ENCODE peak calls at places on chromosomes 5 and 9, in eight cellular contexts. One of them, this sample, is unnamed.

GRCh38 chr9:27771803-27772545 is 198.7 kb upstream of the C9orf72 start:
- DNase-seq in A673: peak
- DNase-seq in IMR-90: no peak
- DNase-seq in fibroblast of mammary gland: no peak
- DNase-seq in cardiac muscle cell: peak
- DNase-seq in AG04450: no peak
- DNase-seq in endothelial cell of umbilical vein: no peak
- DNase-seq in bronchial epithelial cell: peak
- DNase-seq in this sample: no peak

GRCh38 chr5:132444841-132445639 is 45.5 kb downstream of the IRF1 start:
- DNase-seq in fibroblast of mammary gland: no peak
- DNase-seq in cardiac muscle cell: no peak
- DNase-seq in IMR-90: no peak
- DNase-seq in bronchial epithelial cell: peak
- DNase-seq in A673: no peak
- DNase-seq in AG04450: no peak
- DNase-seq in endothelial cell of umbilical vein: no peak
- DNase-seq in this sample: no peak

GRCh38 chr9:98635374-98635773 is 73.4 kb downstream of the GABBR2 start:
- DNase-seq in IMR-90: peak
- DNase-seq in bronchial epithelial cell: peak
- DNase-seq in fibroblast of mammary gland: peak
- DNase-seq in AG04450: no peak
- DNase-seq in A673: no peak
- DNase-seq in endothelial cell of umbilical vein: no peak
- DNase-seq in cardiac muscle cell: no peak
- DNase-seq in this sample: no peak

GRCh38 chr5:92780057-92780456 is 801.0 kb downstream of the NR2F1-AS1 start:
- DNase-seq in endothelial cell of umbilical vein: no peak
- DNase-seq in IMR-90: no peak
- DNase-seq in fibroblast of mammary gland: no peak
- DNase-seq in cardiac muscle cell: no peak
- DNase-seq in AG04450: no peak
- DNase-seq in bronchial epithelial cell: no peak
- DNase-seq in A673: no peak
- DNase-seq in this sample: no peak

GRCh38 chr9:34500623-34501267 is 22.0 kb downstream of the ENHO start:
- DNase-seq in cardiac muscle cell: peak
- DNase-seq in bronchial epithelial cell: peak
- DNase-seq in A673: peak
- DNase-seq in IMR-90: peak
- DNase-seq in fibroblast of mammary gland: peak
- DNase-seq in AG04450: no peak
- DNase-seq in endothelial cell of umbilical vein: peak
- DNase-seq in this sample: peak

GRCh38 chr9:70525553-70525952 is 111.1 kb upstream of the KLF9 start:
- DNase-seq in AG04450: no peak
- DNase-seq in cardiac muscle cell: peak
- DNase-seq in IMR-90: peak
- DNase-seq in fibroblast of mammary gland: peak
- DNase-seq in A673: no peak
- DNase-seq in endothelial cell of umbilical vein: peak
- DNase-seq in bronchial epithelial cell: peak
- DNase-seq in this sample: no peak

GRCh38 chr9:38682713-38683112 is 37.2 kb downstream of the FAM240B start:
- DNase-seq in AG04450: peak
- DNase-seq in IMR-90: peak
- DNase-seq in endothelial cell of umbilical vein: peak
- DNase-seq in bronchial epithelial cell: peak
- DNase-seq in cardiac muscle cell: peak
- DNase-seq in A673: peak
- DNase-seq in fibroblast of mammary gland: peak
- DNase-seq in this sample: no peak

GRCh38 chr9:94920439-94920951 is 194.0 kb downstream of the AOPEP start:
- DNase-seq in endothelial cell of umbilical vein: no peak
- DNase-seq in IMR-90: peak
- DNase-seq in A673: peak
- DNase-seq in fibroblast of mammary gland: peak
- DNase-seq in AG04450: peak
- DNase-seq in cardiac muscle cell: peak
- DNase-seq in bronchial epithelial cell: peak
- DNase-seq in this sample: no peak

GRCh38 chr5:97044057-97044456 is 98.4 kb downstream of the LIX1 start:
- DNase-seq in bronchial epithelial cell: peak
- DNase-seq in IMR-90: peak
- DNase-seq in cardiac muscle cell: peak
- DNase-seq in A673: peak
- DNase-seq in endothelial cell of umbilical vein: peak
- DNase-seq in AG04450: no peak
- DNase-seq in fibroblast of mammary gland: peak
- DNase-seq in this sample: no peak

GRCh38 chr5:133950821-133951612 is 17.4 kb downstream of the C5orf15 start:
- DNase-seq in AG04450: no peak
- DNase-seq in bronchial epithelial cell: no peak
- DNase-seq in endothelial cell of umbilical vein: no peak
- DNase-seq in IMR-90: no peak
- DNase-seq in fibroblast of mammary gland: no peak
- DNase-seq in A673: no peak
- DNase-seq in cardiac muscle cell: peak
- DNase-seq in this sample: no peak

GRCh38 chr5:68409259-68409658 is 193.7 kb downstream of the PIK3R1 start:
- DNase-seq in IMR-90: peak
- DNase-seq in endothelial cell of umbilical vein: no peak
- DNase-seq in A673: no peak
- DNase-seq in fibroblast of mammary gland: peak
- DNase-seq in cardiac muscle cell: no peak
- DNase-seq in bronchial epithelial cell: peak
- DNase-seq in AG04450: peak
- DNase-seq in this sample: no peak

GRCh38 chr9:121885345-121885901 is 207.7 kb downstream of the TTLL11 start:
- DNase-seq in AG04450: peak
- DNase-seq in A673: no peak
- DNase-seq in IMR-90: peak
- DNase-seq in cardiac muscle cell: no peak
- DNase-seq in endothelial cell of umbilical vein: no peak
- DNase-seq in bronchial epithelial cell: no peak
- DNase-seq in fibroblast of mammary gland: peak
- DNase-seq in this sample: no peak

GRCh38 chr5:65098393-65098792 is 329.7 kb downstream of the CWC27 start:
- DNase-seq in cardiac muscle cell: no peak
- DNase-seq in fibroblast of mammary gland: peak
- DNase-seq in IMR-90: no peak
- DNase-seq in A673: no peak
- DNase-seq in AG04450: no peak
- DNase-seq in endothelial cell of umbilical vein: no peak
- DNase-seq in bronchial epithelial cell: no peak
- DNase-seq in this sample: no peak

GRCh38 chr5:14447958-14448881 is 133.4 kb upstream of the OTULINL start:
- DNase-seq in endothelial cell of umbilical vein: peak
- DNase-seq in cardiac muscle cell: peak
- DNase-seq in bronchial epithelial cell: no peak
- DNase-seq in IMR-90: no peak
- DNase-seq in fibroblast of mammary gland: peak
- DNase-seq in AG04450: no peak
- DNase-seq in A673: peak
- DNase-seq in this sample: peak

GRCh38 chr5:14444988-14445387 is 136.6 kb upstream of the OTULINL start:
- DNase-seq in IMR-90: peak
- DNase-seq in endothelial cell of umbilical vein: peak
- DNase-seq in cardiac muscle cell: no peak
- DNase-seq in A673: no peak
- DNase-seq in fibroblast of mammary gland: peak
- DNase-seq in bronchial epithelial cell: peak
- DNase-seq in AG04450: no peak
- DNase-seq in this sample: no peak

GRCh38 chr5:14444161-14444560 is 137.4 kb upstream of the OTULINL start:
- DNase-seq in A673: no peak
- DNase-seq in bronchial epithelial cell: no peak
- DNase-seq in cardiac muscle cell: no peak
- DNase-seq in IMR-90: no peak
- DNase-seq in fibroblast of mammary gland: no peak
- DNase-seq in AG04450: no peak
- DNase-seq in endothelial cell of umbilical vein: peak
- DNase-seq in this sample: no peak

GRCh38 chr5:14443665-14444064 is 137.9 kb upstream of the OTULINL start:
- DNase-seq in cardiac muscle cell: no peak
- DNase-seq in A673: no peak
- DNase-seq in IMR-90: no peak
- DNase-seq in bronchial epithelial cell: no peak
- DNase-seq in AG04450: no peak
- DNase-seq in fibroblast of mammary gland: peak
- DNase-seq in endothelial cell of umbilical vein: peak
- DNase-seq in this sample: no peak

GRCh38 chr5:14445581-14446290 is 135.9 kb upstream of the OTULINL start:
- DNase-seq in IMR-90: no peak
- DNase-seq in AG04450: no peak
- DNase-seq in A673: peak
- DNase-seq in endothelial cell of umbilical vein: peak
- DNase-seq in fibroblast of mammary gland: peak
- DNase-seq in bronchial epithelial cell: no peak
- DNase-seq in cardiac muscle cell: peak
- DNase-seq in this sample: no peak
- TF ChIP-seq CTCF in IMR-90: no peak
- TF ChIP-seq CTCF in AG04450: no peak
- TF ChIP-seq CTCF in A673: no peak
- TF ChIP-seq CTCF in endothelial cell of umbilical vein: no peak
- TF ChIP-seq CTCF in fibroblast of mammary gland: no peak
- TF ChIP-seq CTCF in bronchial epithelial cell: no peak
- TF ChIP-seq CTCF in cardiac muscle cell: no peak
- TF ChIP-seq CTCF in this sample: no peak

GRCh38 chr5:18771097-18771610 is 1136.9 kb downstream of the TAF11L14 start:
- DNase-seq in fibroblast of mammary gland: no peak
- DNase-seq in endothelial cell of umbilical vein: no peak
- DNase-seq in IMR-90: no peak
- DNase-seq in A673: no peak
- DNase-seq in AG04450: no peak
- DNase-seq in bronchial epithelial cell: peak
- DNase-seq in cardiac muscle cell: no peak
- DNase-seq in this sample: no peak

GRCh38 chr5:18778226-18778625 is 1144.0 kb downstream of the TAF11L14 start:
- DNase-seq in AG04450: no peak
- DNase-seq in endothelial cell of umbilical vein: no peak
- DNase-seq in cardiac muscle cell: no peak
- DNase-seq in fibroblast of mammary gland: no peak
- DNase-seq in IMR-90: no peak
- DNase-seq in bronchial epithelial cell: no peak
- DNase-seq in A673: no peak
- DNase-seq in this sample: no peak

DNA sequence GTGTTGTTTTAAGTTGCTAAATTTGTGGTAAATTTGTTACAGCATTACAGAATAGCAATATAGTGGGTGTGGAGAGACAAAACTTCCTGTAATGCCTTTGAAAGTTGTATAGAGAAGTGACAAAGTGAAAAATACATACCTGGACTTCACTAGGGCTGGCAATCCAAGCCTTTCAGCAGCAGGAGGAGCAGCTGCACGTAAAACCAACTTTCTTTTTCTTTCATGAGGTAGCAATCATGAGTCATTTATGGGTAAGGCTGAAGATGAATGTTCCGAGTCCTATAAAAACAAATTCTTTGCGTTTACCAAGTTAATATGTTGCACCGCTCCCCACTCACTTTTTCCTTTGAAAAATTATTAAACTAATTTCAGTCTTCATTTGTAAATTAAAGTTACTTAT is 1138.2 kb downstream of the TAF11L14 start:
- DNase-seq in cardiac muscle cell: no peak
- DNase-seq in fibroblast of mammary gland: no peak
- DNase-seq in bronchial epithelial cell: peak
- DNase-seq in endothelial cell of umbilical vein: no peak
- DNase-seq in A673: no peak
- DNase-seq in AG04450: no peak
- DNase-seq in IMR-90: no peak
- DNase-seq in this sample: no peak
- TF ChIP-seq CTCF in cardiac muscle cell: no peak
- TF ChIP-seq CTCF in fibroblast of mammary gland: no peak
- TF ChIP-seq CTCF in bronchial epithelial cell: peak
- TF ChIP-seq CTCF in endothelial cell of umbilical vein: no peak
- TF ChIP-seq CTCF in A673: peak
- TF ChIP-seq CTCF in AG04450: no peak
- TF ChIP-seq CTCF in IMR-90: no peak
- TF ChIP-seq CTCF in this sample: no peak

DNA sequence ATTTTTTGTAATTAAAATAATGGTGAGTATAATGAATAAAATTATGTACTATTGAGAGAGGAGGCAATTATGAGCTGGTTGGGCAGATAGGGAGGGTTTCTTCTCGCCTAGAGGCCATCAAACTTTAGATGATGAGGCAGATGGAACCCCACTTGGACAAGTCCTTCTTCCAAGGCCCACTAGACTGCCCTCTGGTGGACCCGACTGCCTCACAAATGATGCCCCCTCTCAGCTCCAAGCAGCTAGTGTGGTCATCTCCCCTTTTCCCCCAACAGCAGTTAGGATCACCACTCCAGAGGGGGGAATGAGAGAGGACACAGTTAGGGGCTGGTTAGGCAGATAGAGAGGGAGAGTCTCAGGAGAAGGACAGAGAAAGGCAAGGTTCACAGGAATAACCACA is 348.0 kb upstream of the CDH18 start:
- DNase-seq in IMR-90: no peak
- DNase-seq in AG04450: no peak
- DNase-seq in fibroblast of mammary gland: no peak
- DNase-seq in cardiac muscle cell: no peak
- DNase-seq in bronchial epithelial cell: no peak
- DNase-seq in A673: no peak
- DNase-seq in endothelial cell of umbilical vein: no peak
- DNase-seq in this sample: no peak
- TF ChIP-seq CTCF in IMR-90: no peak
- TF ChIP-seq CTCF in AG04450: peak
- TF ChIP-seq CTCF in fibroblast of mammary gland: peak
- TF ChIP-seq CTCF in cardiac muscle cell: no peak
- TF ChIP-seq CTCF in bronchial epithelial cell: no peak
- TF ChIP-seq CTCF in A673: no peak
- TF ChIP-seq CTCF in endothelial cell of umbilical vein: no peak
- TF ChIP-seq CTCF in this sample: no peak

DNA sequence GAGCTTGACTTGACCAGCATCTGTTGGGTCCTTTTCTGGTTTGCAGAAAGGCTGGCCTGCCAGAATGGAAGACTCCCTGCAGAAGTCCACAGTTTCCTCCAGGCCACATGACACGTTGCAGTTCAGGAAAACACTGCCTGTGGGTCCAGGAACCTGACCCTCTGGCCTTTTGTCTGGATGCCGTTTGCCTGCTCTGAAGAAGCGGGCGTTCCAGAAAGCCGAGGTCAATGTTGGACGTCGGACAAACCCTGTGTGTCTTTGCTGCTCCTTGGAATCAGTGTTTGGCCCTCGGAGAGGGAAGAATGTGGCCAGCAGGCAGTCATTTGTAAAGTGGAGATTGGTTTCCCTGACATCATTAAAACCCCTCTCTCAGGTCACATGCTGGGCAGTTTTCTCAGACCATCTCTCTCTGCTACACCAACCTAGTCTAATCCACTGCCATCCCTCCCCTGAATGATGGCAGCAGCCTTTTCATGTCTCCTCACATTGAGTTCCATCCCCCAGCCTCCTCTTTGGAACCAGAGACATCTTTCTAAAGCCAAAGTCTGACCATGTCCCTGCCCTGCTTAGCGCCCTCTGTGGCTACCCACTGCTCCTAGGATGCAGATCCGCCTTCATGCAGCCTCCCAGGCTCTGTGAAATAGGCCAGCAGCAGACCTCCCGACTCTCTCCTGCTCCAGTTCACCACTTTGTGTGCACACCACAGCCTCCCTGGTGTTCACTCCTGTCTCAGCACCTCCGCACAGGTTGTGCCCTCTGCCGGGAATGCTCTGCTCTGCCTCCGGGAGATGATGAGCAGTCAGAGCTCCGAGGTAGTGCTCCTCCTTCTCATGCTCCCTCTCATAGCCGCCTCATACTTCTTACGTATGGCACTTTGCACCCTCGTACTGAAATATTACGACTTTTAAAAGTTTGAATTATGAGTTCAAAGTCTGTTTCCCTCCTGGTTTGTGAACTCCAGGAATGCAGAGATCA is 75.6 kb downstream of the RALGPS1 start:
- DNase-seq in bronchial epithelial cell: no peak
- DNase-seq in cardiac muscle cell: peak
- DNase-seq in A673: no peak
- DNase-seq in AG04450: no peak
- DNase-seq in fibroblast of mammary gland: peak
- DNase-seq in endothelial cell of umbilical vein: no peak
- DNase-seq in IMR-90: no peak
- DNase-seq in this sample: no peak
- TF ChIP-seq CTCF in bronchial epithelial cell: no peak
- TF ChIP-seq CTCF in cardiac muscle cell: no peak
- TF ChIP-seq CTCF in A673: no peak
- TF ChIP-seq CTCF in AG04450: no peak
- TF ChIP-seq CTCF in fibroblast of mammary gland: no peak
- TF ChIP-seq CTCF in endothelial cell of umbilical vein: no peak
- TF ChIP-seq CTCF in IMR-90: no peak
- TF ChIP-seq CTCF in this sample: no peak

This sample was measured in glutamatergic neuron.